ENCODE peak calls at places on chromosomes 5 and 9, in four cellular contexts. K is cardiac muscle cell, H is fibroblast of lung, O is cardiac fibroblast. T is an unnamed sample.

GRCh38 chr5:10453564-10453963 is 11.9 kb downstream of the ROPN1L start:
- DNase-seq in H (no peak), O (peak; percentile 59), K (peak; percentile 11), T (peak; percentile 16)

GRCh38 chr5:151155777-151156731 is 1.5 kb downstream of the ANXA6 start:
- DNase-seq in K (peak; percentile 78), O (peak; percentile 63), H (peak; percentile 67), T (peak; percentile 63)

GRCh38 chr5:177494356-177495195 is 2.8 kb downstream of the PDLIM7 start:
- DNase-seq in O (peak; percentile 97), K (peak; percentile 90), H (peak; percentile 91), T (peak; percentile 93)

GRCh38 chr5:123035950-123036390 is 555 bp downstream of the PPIC start:
- DNase-seq in H (peak; percentile 46), O (peak; percentile 47), K (peak; percentile 63), T (peak; percentile 28)

GRCh38 chr5:9498541-9499497 is 47.1 kb downstream of the SEMA5A start:
- DNase-seq in O (peak; percentile 45), K (peak; percentile 32), H (peak; percentile 47), T (peak; percentile 42)

GRCh38 chr9:136650648-136651047 is 12.1 kb upstream of the EGFL7 start:
- DNase-seq in H (no peak), O (no peak), K (no peak), T (no peak)

GRCh38 chr5:155189476-155189875 is 175.9 kb downstream of the KIF4B start:
- DNase-seq in O (no peak), H (no peak), K (no peak), T (no peak)

GRCh38 chr9:75148551-75148950 is 60.2 kb downstream of the OSTF1 start:
- DNase-seq in O (peak; percentile 91), H (peak; percentile 93), K (peak; percentile 93), T (peak; percentile 75)

GRCh38 chr5:95591490-95591901 is 28.4 kb upstream of the GPR150 start:
- DNase-seq in O (peak; percentile 94), H (peak; percentile 67), K (peak; percentile 56), T (peak; percentile 89)

GRCh38 chr9:134055981-134056461 is 11.8 kb downstream of the BRD3 start:
- DNase-seq in K (peak; percentile 75), H (peak; percentile 75), O (peak; percentile 66), T (peak; percentile 73)

GRCh38 chr9:91817493-91818225 is 132.4 kb downstream of the ROR2 start:
- DNase-seq in H (peak; percentile 100), K (peak; percentile 87), O (peak; percentile 71), T (peak; percentile 99)

GRCh38 chr5:67536892-67537291 is 340.3 kb upstream of the CD180 start:
- DNase-seq in K (peak; percentile 20), H (peak; percentile 39), O (no peak), T (peak; percentile 12)

GRCh38 chr5:960551-960950 is 48.1 kb upstream of the NKD2 start:
- DNase-seq in K (no peak), O (no peak), H (no peak), T (no peak)

GRCh38 chr5:132054031-132054696 is 6.3 kb upstream of the IL3 start:
- DNase-seq in O (no peak), H (no peak), K (no peak), T (no peak)

GRCh38 chr9:69044226-69045219 is 9.0 kb downstream of the FXN start:
- DNase-seq in O (peak; percentile 41), K (peak; percentile 71), H (peak; percentile 65), T (peak; percentile 34)

GRCh38 chr5:122385786-122386185 is 73.7 kb downstream of the SNCAIP start:
- DNase-seq in K (no peak), H (peak; percentile 78), O (no peak), T (peak; percentile 45)

GRCh38 chr5:62167651-62168050 is 138.4 kb upstream of the KIF2A start:
- DNase-seq in H (no peak), O (no peak), K (no peak), T (no peak)

GRCh38 chr5:163189023-163189553 is 248.3 kb upstream of the CCNG1 start:
- DNase-seq in K (no peak), H (no peak), O (no peak), T (no peak)

GRCh38 chr5:170552486-170553122 is 48.8 kb downstream of the KCNIP1 start:
- DNase-seq in H (peak; percentile 89), O (peak; percentile 60), K (peak; percentile 98), T (peak; percentile 82)

GRCh38 chr9:120876842-120877240 is at the start of gene PHF19:
- DNase-seq in H (peak; percentile 42), O (peak; percentile 49), K (peak; percentile 49), T (peak; percentile 36)

GRCh38 chr9:138049779-138050471 is 172.3 kb downstream of the CACNA1B start:
- DNase-seq in O (no peak), H (no peak), K (no peak), T (no peak)

GRCh38 chr5:39376293-39376714 is 12.0 kb upstream of the C9 start:
- DNase-seq in K (peak; percentile 59), O (peak; percentile 77), H (peak; percentile 65), T (peak; percentile 67)

GRCh38 chr5:1661311-1661710 is 137.6 kb upstream of the LPCAT1 start:
- DNase-seq in K (no peak), H (no peak), O (no peak), T (no peak)

GRCh38 chr5:175493726-175494125 is 15.4 kb downstream of the SFXN1 start:
- DNase-seq in K (no peak), H (no peak), O (no peak), T (no peak)

GRCh38 chr5:73381587-73382411 is 66.8 kb downstream of the FOXD1 start:
- DNase-seq in O (no peak), H (no peak), K (no peak), T (no peak)

DNA sequence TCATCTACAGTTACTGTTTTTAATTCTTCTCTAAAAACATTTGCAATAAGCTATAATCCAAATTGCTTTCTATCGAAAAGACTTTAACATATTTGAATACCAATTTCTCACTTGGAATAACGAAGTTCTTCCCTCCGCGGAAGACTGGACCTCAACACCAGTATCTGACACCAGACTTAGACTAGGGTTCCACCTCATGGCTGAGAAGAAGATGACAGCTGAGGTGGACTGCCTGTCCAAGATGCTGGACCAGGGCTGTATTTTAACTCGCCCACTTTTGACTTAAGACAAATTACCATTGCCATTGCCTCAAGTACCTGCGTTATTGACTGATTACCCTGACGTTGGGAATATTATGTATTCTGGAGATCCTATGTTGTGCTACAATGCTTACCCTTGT is 34.1 kb downstream of the ZMAT2 start:
- DNase-seq in K (no peak), H (no peak), O (peak; percentile 32), T (peak; percentile 21)
- TF ChIP-seq CTCF in K (peak; percentile 3), H (no peak), O (peak; percentile 22), T (peak; percentile 33)

GRCh38 chr9:37028425-37029031 is 5.5 kb downstream of the PAX5 start:
- DNase-seq in O (no peak), K (no peak), H (no peak), T (no peak)

GRCh38 chr9:37030591-37030939 is 3.5 kb downstream of the PAX5 start:
- DNase-seq in K (no peak), O (no peak), H (no peak), T (no peak)

GRCh38 chr9:37027582-37028424 is 6.3 kb downstream of the PAX5 start:
- DNase-seq in O (peak; percentile 86), K (peak; percentile 97), H (peak; percentile 76), T (peak; percentile 78)

GRCh38 chr9:37029776-37030590 is 4.1 kb downstream of the PAX5 start:
- DNase-seq in H (no peak), O (no peak), K (no peak), T (no peak)

DNA sequence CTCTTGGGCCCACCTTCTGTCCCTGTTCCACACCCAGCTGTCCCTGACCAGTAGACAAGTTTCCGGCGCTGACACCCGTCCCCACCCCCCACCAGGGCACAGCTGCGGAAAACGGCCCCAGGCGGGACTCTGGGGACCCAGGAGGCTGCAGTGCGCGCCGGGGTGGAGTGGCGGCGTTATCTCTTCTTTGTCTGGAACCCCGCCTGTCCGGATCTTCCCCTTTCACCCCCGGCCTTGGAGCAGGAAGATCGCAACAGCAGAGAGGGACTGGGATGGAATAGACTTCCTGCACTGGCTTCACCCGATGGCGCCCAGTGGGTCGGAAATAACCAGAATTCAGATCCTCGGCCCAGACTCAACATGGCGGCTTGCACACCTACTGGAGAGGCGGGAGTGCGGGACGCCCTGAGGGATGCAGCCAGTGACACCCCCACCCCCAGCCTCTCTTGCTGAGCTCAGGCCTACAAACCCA is 4.7 kb downstream of the PAX5 start:
- DNase-seq in K (no peak), H (no peak), O (no peak), T (no peak)
- H3K4me3 ChIP-seq in K (no peak overlapping the region), H (no peak overlapping the region), O (no peak overlapping the region), T (no peak overlapping the region)

GRCh38 chr5:14826714-14827113 is 44.9 kb downstream of the ANKH start:
- DNase-seq in K (no peak), H (no peak), O (no peak), T (no peak)

GRCh38 chr5:14831006-14831338 is 40.6 kb downstream of the ANKH start:
- DNase-seq in K (no peak), O (no peak), H (no peak), T (no peak)

GRCh38 chr5:14834062-14834461 is 37.5 kb downstream of the ANKH start:
- DNase-seq in K (no peak), O (no peak), H (no peak), T (no peak)

GRCh38 chr5:14829396-14829795 is 42.2 kb downstream of the ANKH start:
- DNase-seq in O (no peak), K (no peak), H (no peak), T (no peak)

GRCh38 chr5:14830210-14831005 is 41.2 kb downstream of the ANKH start:
- DNase-seq in K (peak; percentile 46), O (peak; percentile 59), H (no peak), T (peak; percentile 71)
- TF ChIP-seq CTCF in K (no peak), O (no peak), H (no peak), T (no peak)

GRCh38 chr9:124800306-124801259 is 23.6 kb downstream of the OLFML2A start:
- DNase-seq in H (peak; percentile 61), O (peak; percentile 22), K (peak; percentile 83), T (peak; percentile 24)
- H3K4me3 ChIP-seq in H (no peak overlapping the region), O (no peak overlapping the region), K (no peak overlapping the region), T (no peak overlapping the region)

GRCh38 chr9:72948906-72949582 is 3.8 kb downstream of the ALDH1A1 start:
- DNase-seq in H (no peak), K (no peak), O (no peak), T (no peak)
- TF ChIP-seq CTCF in H (no peak), K (no peak), O (no peak), T (no peak)

T was measured in fibroblast of mammary gland.